ENCODE peak calls at places on chromosomes 13 and 19, in six cellular contexts. Z, P, X, V, H and Q are unnamed samples.

GRCh38 chr19:42396248-42396541 is 6.1 kb upstream of the CNFN start:
- DNase-seq in Z (no peak), P (no peak), X (no peak), V (no peak), H (no peak), Q (no peak)

GRCh38 chr13:84399320-84400085 is 517.2 kb upstream of the SLITRK1 start:
- DNase-seq in Z (no peak), P (no peak), X (peak), V (no peak), H (peak), Q (no peak)

GRCh38 chr19:54411033-54411432 is 4.2 kb upstream of the TTYH1 start:
- DNase-seq in Z (no peak), P (no peak), X (no peak), V (no peak), H (no peak), Q (no peak)

GRCh38 chr13:98454389-98454881 is 122.5 kb downstream of the STK24 start:
- DNase-seq in Z (no peak), P (peak), X (no peak), V (peak), H (no peak), Q (peak)

GRCh38 chr19:18870531-18871172 is 25.3 kb downstream of the CERS1 start:
- DNase-seq in Z (peak), P (no peak), X (no peak), V (no peak), H (no peak), Q (no peak)

GRCh38 chr19:610801-611505 is 21.3 kb downstream of the HCN2 start:
- DNase-seq in Z (no peak), P (peak), X (peak), V (peak), H (no peak), Q (no peak)

GRCh38 chr13:31772231-31772630 is 32.9 kb downstream of the RXFP2 start:
- DNase-seq in Z (no peak), P (no peak), X (no peak), V (no peak), H (no peak), Q (no peak)

GRCh38 chr13:24865158-24865557 is 101.2 kb downstream of the RNF17 start:
- DNase-seq in Z (no peak), P (no peak), X (no peak), V (no peak), H (no peak), Q (no peak)

GRCh38 chr13:50375792-50376191 is 360.5 kb downstream of the KCNRG start:
- DNase-seq in Z (no peak), P (no peak), X (no peak), V (peak), H (no peak), Q (no peak)

GRCh38 chr13:98447130-98447529 is 129.8 kb downstream of the STK24 start:
- DNase-seq in Z (no peak), P (no peak), X (no peak), V (no peak), H (no peak), Q (no peak)

GRCh38 chr13:23583491-23583890 is 13.3 kb downstream of the TNFRSF19 start:
- DNase-seq in Z (no peak), P (no peak), X (no peak), V (no peak), H (no peak), Q (no peak)

GRCh38 chr13:83992566-83993358 is 110.5 kb upstream of the SLITRK1 start:
- DNase-seq in Z (no peak), P (no peak), X (no peak), V (no peak), H (no peak), Q (no peak)

GRCh38 chr13:40980466-40980865 is 38.6 kb downstream of the ELF1 start:
- DNase-seq in Z (no peak), P (no peak), X (no peak), V (no peak), H (no peak), Q (no peak)
- H3K27ac ChIP-seq in Z (no peak), P (no peak), X (peak), V (no peak), H (no peak), Q (peak)

DNA sequence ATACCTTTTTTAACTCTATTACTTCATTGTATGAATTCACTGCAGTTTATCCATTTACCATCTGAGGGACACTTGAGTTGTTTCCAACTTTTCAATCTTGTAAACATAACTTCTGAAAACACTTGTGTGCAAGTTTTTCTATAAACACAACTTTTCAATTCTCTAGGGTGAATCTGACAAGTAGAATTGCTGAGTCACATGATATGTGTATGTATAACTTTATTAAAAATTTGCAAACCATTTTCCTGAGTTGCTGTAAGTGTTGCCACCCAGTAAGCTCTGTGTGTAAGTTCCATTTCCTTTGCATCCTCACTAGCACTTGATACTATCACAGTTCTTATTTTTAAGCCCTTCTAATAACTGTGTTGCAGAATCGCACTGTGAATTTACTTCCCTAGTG is 1415.6 kb upstream of the ATXN8OS start:
- DNase-seq in Z (no peak), P (no peak), X (no peak), V (no peak), H (no peak), Q (no peak)
- H3K27ac ChIP-seq in Z (no peak), P (no peak), X (no peak), V (no peak), H (no peak), Q (no peak)

GRCh38 chr19:29963576-29963975 is 21.5 kb downstream of the URI1 start:
- DNase-seq in Z (no peak), P (no peak), X (no peak), V (no peak), H (no peak), Q (no peak)
- H3K27ac ChIP-seq in Z (no peak), P (no peak), X (peak), V (no peak), H (no peak), Q (no peak)

GRCh38 chr19:16363133-16363851 is 38.7 kb downstream of the KLF2 start:
- DNase-seq in Z (no peak), P (no peak), X (peak), V (no peak), H (no peak), Q (no peak)

GRCh38 chr19:16360738-16361137 is 36.1 kb downstream of the KLF2 start:
- DNase-seq in Z (no peak), P (no peak), X (no peak), V (no peak), H (no peak), Q (no peak)

GRCh38 chr19:16363852-16364230 is 39.2 kb downstream of the KLF2 start:
- DNase-seq in Z (no peak), P (no peak), X (no peak), V (no peak), H (no peak), Q (no peak)

GRCh38 chr19:16361254-16361653 is 36.6 kb downstream of the KLF2 start:
- DNase-seq in Z (no peak), P (no peak), X (no peak), V (no peak), H (no peak), Q (no peak)

DNA sequence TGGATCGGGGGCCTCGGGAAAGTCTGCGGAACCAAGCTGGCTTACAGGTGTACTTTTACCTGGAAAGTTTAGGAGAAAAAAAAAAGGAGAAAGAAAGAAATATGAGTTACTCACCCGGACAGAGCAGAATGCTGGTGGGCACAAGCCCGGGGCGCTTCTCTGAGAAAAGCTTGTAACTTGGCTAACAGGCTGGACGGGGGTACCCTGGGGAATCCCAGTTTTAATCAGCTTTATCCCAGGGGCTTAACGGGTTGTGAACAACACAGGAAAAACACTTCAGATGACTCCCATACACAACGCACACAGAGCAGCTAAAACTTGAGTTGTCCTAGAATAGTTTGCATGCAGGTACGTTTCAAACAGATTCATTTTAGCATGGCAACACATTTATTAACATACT is 37.3 kb downstream of the KLF2 start:
- DNase-seq in Z (no peak), P (no peak), X (no peak), V (no peak), H (no peak), Q (no peak)
- H3K27ac ChIP-seq in Z (no peak), P (no peak), X (no peak), V (no peak), H (no peak), Q (no peak)